ENCODE peak calls at places on chromosomes 2 and 18, in six cellular contexts. N is colonic mucosa, F is endothelial cell, I is BE2C, V is endothelial cell of umbilical vein, Q is dorsolateral prefrontal cortex. P is an unnamed sample.

GRCh38 chr2:202017940-202018339 is 15.7 kb upstream of the FZD7 start:
- DNase-seq in N (no peak), F (no peak), I (peak; percentile 77), V (no peak), Q (no peak), P (no peak)

GRCh38 chr2:220315098-220315785 is 687.8 kb downstream of the SLC4A3 start:
- DNase-seq in N (no peak), F (no peak), I (no peak), V (no peak), Q (no peak), P (no peak)

GRCh38 chr2:63399171-63399570 is 189.1 kb downstream of the WDPCP start:
- DNase-seq in N (no peak), F (no peak), I (no peak), V (no peak), Q (no peak), P (no peak)

GRCh38 chr18:6086731-6087130 is 191.4 kb upstream of the TMEM200C start:
- DNase-seq in N (no peak), F (no peak), I (no peak), V (no peak), Q (no peak), P (no peak)

GRCh38 chr2:202541137-202541536 is 93.6 kb upstream of the FAM117B start:
- DNase-seq in N (no peak), F (no peak), I (no peak), V (peak; percentile 23), Q (no peak), P (no peak)

GRCh38 chr2:127857494-127857818 is 499 bp downstream of the POLR2D start:
- DNase-seq in N (peak; percentile 34), F (no peak), I (no peak), V (no peak), Q (no peak), P (no peak)

GRCh38 chr18:62119884-62120283 is 67.0 kb downstream of the PIGN start:
- DNase-seq in N (no peak), F (no peak), I (no peak), V (no peak), Q (no peak), P (no peak)

GRCh38 chr18:79577451-79578395 is 101.9 kb upstream of the CTDP1 start:
- DNase-seq in N (no peak), F (no peak), I (no peak), V (no peak), Q (no peak), P (peak; percentile 21)

GRCh38 chr2:8753609-8754008 is 71.8 kb downstream of the ID2 start:
- DNase-seq in N (no peak), F (no peak), I (no peak), V (no peak), Q (no peak), P (no peak)

GRCh38 chr18:57141208-57142129 is 5.4 kb upstream of the BOD1L2 start:
- DNase-seq in N (peak; percentile 85), F (no peak), I (no peak), V (no peak), Q (no peak), P (peak; percentile 29)

GRCh38 chr2:183269956-183270355 is 145.7 kb downstream of the NUP35 start:
- DNase-seq in N (no peak), F (no peak), I (no peak), V (peak; percentile 59), Q (no peak), P (no peak)

GRCh38 chr2:177242136-177242987 is 22.2 kb downstream of the NFE2L2 start:
- DNase-seq in N (no peak), F (no peak), I (no peak), V (peak; percentile 91), Q (no peak), P (no peak)

GRCh38 chr2:237996041-237996593 is 29.3 kb downstream of the UBE2F start:
- DNase-seq in N (no peak), F (no peak), I (no peak), V (no peak), Q (no peak), P (no peak)

GRCh38 chr2:234632527-234633391 is 135.9 kb upstream of the ARL4C start:
- DNase-seq in N (no peak), F (no peak), I (no peak), V (no peak), Q (no peak), P (no peak)

GRCh38 chr2:158999458-158999857 is 31.0 kb downstream of the TANC1 start:
- DNase-seq in N (no peak), F (no peak), I (no peak), V (peak; percentile 81), Q (no peak), P (no peak)

GRCh38 chr18:48834421-48835011 is 116.2 kb downstream of the SMAD7 start:
- DNase-seq in N (peak; percentile 59), F (peak; percentile 51), I (peak; percentile 40), V (peak; percentile 90), Q (peak; percentile 75), P (peak; percentile 15)

GRCh38 chr18:9428301-9428706 is 47.0 kb upstream of the RALBP1 start:
- DNase-seq in N (no peak), F (no peak), I (peak; percentile 35), V (no peak), Q (no peak), P (no peak)

GRCh38 chr2:71797006-71797810 is 343.8 kb downstream of the DYSF start:
- DNase-seq in N (no peak), F (no peak), I (no peak), V (no peak), Q (no peak), P (no peak)

GRCh38 chr2:111667542-111668273 is 216.3 kb downstream of the ANAPC1 start:
- DNase-seq in N (peak; percentile 17), F (peak; percentile 25), I (no peak), V (peak; percentile 73), Q (no peak), P (no peak)

GRCh38 chr2:143083636-143084035 is 45.6 kb upstream of the ARHGAP15 start:
- DNase-seq in N (no peak), F (no peak), I (no peak), V (peak; percentile 75), Q (no peak), P (no peak)

GRCh38 chr2:201883559-201883958 is 77.2 kb downstream of the CDK15 start:
- DNase-seq in N (no peak), F (no peak), I (peak; percentile 62), V (no peak), Q (peak; percentile 81), P (no peak)

GRCh38 chr2:579351-579886 is 97.8 kb downstream of the TMEM18 start:
- DNase-seq in N (no peak), F (no peak), I (no peak), V (no peak), Q (peak; percentile 18), P (no peak)

GRCh38 chr2:227608469-227609338 is 5.9 kb downstream of the SCYGR3 start:
- DNase-seq in N (no peak), F (no peak), I (no peak), V (no peak), Q (no peak), P (no peak)

GRCh38 chr2:236550701-236551465 is 18.7 kb upstream of the ACKR3 start:
- DNase-seq in N (no peak), F (no peak), I (no peak), V (no peak), Q (no peak), P (no peak)

GRCh38 chr18:73118121-73118816 is 250.5 kb upstream of the NETO1 start:
- DNase-seq in N (no peak), F (no peak), I (no peak), V (no peak), Q (no peak), P (no peak)

GRCh38 chr18:9787716-9788115 is 79.6 kb downstream of the RAB31 start:
- DNase-seq in N (no peak), F (no peak), I (no peak), V (no peak), Q (no peak), P (no peak)

GRCh38 chr18:63319383-63320040 is at the start of gene BCL2:
- DNase-seq in N (peak; percentile 50), F (peak; percentile 37), I (peak; percentile 31), V (peak; percentile 41), Q (peak; percentile 33), P (no peak)

GRCh38 chr2:199381531-199381930 is 76.2 kb downstream of the SATB2 start:
- DNase-seq in N (no peak), F (no peak), I (peak; percentile 72), V (no peak), Q (no peak), P (no peak)

GRCh38 chr2:162058973-162059668 is 14.9 kb downstream of the DPP4 start:
- DNase-seq in N (no peak), F (no peak), I (no peak), V (no peak), Q (no peak), P (no peak)
- TF ChIP-seq CTCF in N (no peak), F (no peak), I (no peak), V (no peak), Q (no peak), P (no peak)

DNA sequence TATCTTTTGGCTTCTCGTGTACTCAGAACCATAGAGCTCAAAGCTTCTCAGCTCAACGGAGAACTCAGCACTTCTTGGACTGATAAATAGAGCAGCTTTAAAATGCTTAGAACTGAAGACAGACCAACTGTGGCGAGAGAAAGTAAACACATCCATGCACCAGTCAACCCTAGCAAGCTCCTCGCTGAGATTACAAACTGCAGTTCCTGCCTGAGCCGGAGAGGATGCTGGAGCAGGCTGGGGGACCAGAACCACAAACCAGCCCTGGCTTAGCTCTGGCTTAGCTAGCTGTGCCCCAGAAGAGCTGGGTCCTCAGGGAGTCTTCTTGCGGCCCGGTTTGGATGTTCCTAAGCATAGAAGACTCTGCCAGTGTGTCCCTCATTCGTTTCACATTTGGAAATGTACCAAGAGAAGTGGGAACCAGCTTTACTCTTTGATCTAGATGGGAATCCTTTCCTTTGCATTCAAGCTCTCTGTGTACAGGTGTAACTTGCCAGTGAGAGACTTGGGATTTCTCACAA is 5.6 kb downstream of the PAX8 start:
- DNase-seq in N (no peak), F (peak; percentile 57), I (no peak), V (no peak), Q (no peak), P (no peak)
- TF ChIP-seq CTCF in N (no peak), F (no peak), I (no peak), V (peak; percentile 4), Q (no peak), P (no peak)

GRCh38 chr2:79910643-79911042 is 393.9 kb downstream of the LRRTM1 start:
- DNase-seq in N (no peak), F (no peak), I (no peak), V (no peak), Q (no peak), P (no peak)
- TF ChIP-seq CTCF in N (no peak), F (no peak), I (no peak), V (no peak), Q (no peak), P (no peak)

GRCh38 chr2:37635359-37636208 is 35.9 kb downstream of the CDC42EP3 start:
- DNase-seq in N (no peak), F (no peak), I (no peak), V (peak; percentile 62), Q (no peak), P (no peak)

GRCh38 chr2:37633234-37633633 is 38.2 kb downstream of the CDC42EP3 start:
- DNase-seq in N (no peak), F (no peak), I (no peak), V (no peak), Q (no peak), P (no peak)

GRCh38 chr2:37633838-37634237 is 37.6 kb downstream of the CDC42EP3 start:
- DNase-seq in N (no peak), F (no peak), I (no peak), V (no peak), Q (no peak), P (no peak)

GRCh38 chr2:37636209-37637077 is 35.0 kb downstream of the CDC42EP3 start:
- DNase-seq in N (no peak), F (no peak), I (no peak), V (no peak), Q (no peak), P (no peak)

GRCh38 chr2:37634914-37635358 is 36.5 kb downstream of the CDC42EP3 start:
- DNase-seq in N (no peak), F (no peak), I (no peak), V (no peak), Q (no peak), P (no peak)
- TF ChIP-seq CTCF in N (no peak), F (no peak), I (no peak), V (no peak), Q (no peak), P (no peak)

P was measured in omental fat pad.